ENCODE peak calls at places on chromosomes 4 and X, in nine cellular contexts. Y, J, N, G, L, R, T, Q and P are unnamed samples.

GRCh38 chr4:89836897-89837384 is at the start of gene SNCA:
- DNase-seq in L (no peak), Y (peak; percentile 84), J (peak; percentile 16), Q (peak; percentile 59), T (peak; percentile 82), G (peak; percentile 63), R (no peak), N (no peak), P (peak; percentile 59)

GRCh38 chr4:14608630-14609029 is 393.7 kb upstream of the CPEB2 start:
- DNase-seq in L (no peak), Q (no peak), N (no peak), Y (no peak), T (no peak), G (no peak), R (no peak), J (no peak), P (no peak)

GRCh38 chr4:13476915-13477314 is 7.2 kb downstream of the RAB28 start:
- DNase-seq in G (no peak), R (no peak), N (no peak), L (no peak), Y (no peak), Q (peak; percentile 22), J (peak; percentile 6), T (no peak), P (no peak)

GRCh38 chrX:69362889-69363288 is 141.2 kb upstream of the NALF2 start:
- DNase-seq in Q (peak; percentile 80), J (peak; percentile 50), T (no peak), G (peak; percentile 6), N (no peak), R (no peak), L (no peak), Y (no peak), P (no peak)

GRCh38 chr4:169724251-169724650 is 33.5 kb downstream of the HPF1 start:
- DNase-seq in G (no peak), N (no peak), R (no peak), T (no peak), Q (peak; percentile 68), J (no peak), L (no peak), Y (no peak), P (no peak)

GRCh38 chrX:24876782-24877315 is 138.9 kb downstream of the ARX start:
- DNase-seq in G (no peak), L (no peak), T (no peak), N (no peak), R (peak; percentile 21), Y (no peak), J (no peak), Q (no peak), P (no peak)

GRCh38 chr4:7944568-7945220 is 5.0 kb upstream of the AFAP1 start:
- DNase-seq in L (no peak), J (no peak), Q (no peak), N (no peak), T (no peak), R (no peak), Y (no peak), G (no peak), P (no peak)

GRCh38 chrX:15567886-15568616 is 32.7 kb downstream of the ACE2 start:
- DNase-seq in Q (no peak), J (no peak), R (no peak), T (peak; percentile 15), Y (no peak), G (no peak), L (no peak), N (no peak), P (no peak)

GRCh38 chr4:96293806-96294205 is 453.9 kb downstream of the PDHA2 start:
- DNase-seq in Q (no peak), L (no peak), T (no peak), G (no peak), N (no peak), J (no peak), R (no peak), Y (no peak), P (peak; percentile 1)

GRCh38 chrX:40090050-40090804 is 7.5 kb downstream of the BCOR start:
- DNase-seq in Y (no peak), N (no peak), R (no peak), L (no peak), J (no peak), G (no peak), T (no peak), Q (peak; percentile 24), P (no peak)

GRCh38 chr4:24794916-24795665 is at the start of gene SOD3:
- DNase-seq in N (peak; percentile 78), R (peak; percentile 48), Y (no peak), J (peak; percentile 65), Q (peak; percentile 95), G (no peak), L (no peak), T (no peak), P (no peak)

GRCh38 chr4:27412617-27413016 is 552.0 kb downstream of the STIM2 start:
- DNase-seq in L (no peak), G (no peak), Y (no peak), Q (no peak), N (no peak), R (no peak), T (no peak), J (no peak), P (no peak)

GRCh38 chrX:13081385-13082285 is 37.2 kb upstream of the FAM9C start:
- DNase-seq in N (no peak), G (no peak), T (no peak), Y (no peak), L (no peak), J (no peak), R (no peak), Q (no peak), P (no peak)

GRCh38 chr4:113776679-113777078 is 15.1 kb upstream of the CAMK2D start:
- DNase-seq in N (no peak), J (no peak), T (no peak), Q (no peak), R (no peak), G (no peak), Y (no peak), L (no peak), P (no peak)

GRCh38 chrX:17161991-17162390 is 213.0 kb upstream of the NHS start:
- DNase-seq in R (no peak), T (no peak), J (no peak), Q (no peak), L (no peak), N (no peak), G (no peak), Y (no peak), P (no peak)

GRCh38 chr4:151489462-151490203 is 80.7 kb downstream of the FHIP1A start:
- DNase-seq in T (peak; percentile 83), Y (no peak), J (no peak), G (no peak), Q (no peak), N (peak; percentile 71), L (no peak), R (no peak), P (no peak)

GRCh38 chr4:86338989-86339388 is 20.9 kb downstream of the MAPK10 start:
- DNase-seq in J (peak; percentile 68), Y (no peak), N (peak; percentile 80), G (no peak), T (no peak), Q (peak; percentile 82), R (no peak), L (no peak), P (no peak)

GRCh38 chr4:170110290-170110672 is 20.5 kb upstream of the AADAT start:
- DNase-seq in T (no peak), Q (no peak), G (no peak), L (no peak), R (no peak), N (no peak), Y (no peak), J (no peak), P (no peak)

GRCh38 chr4:128379860-128380259 is 92.2 kb upstream of the PGRMC2 start:
- DNase-seq in N (no peak), G (no peak), J (no peak), Y (no peak), T (no peak), R (no peak), Q (peak; percentile 52), L (no peak), P (peak; percentile 17)

GRCh38 chr4:4693258-4693657 is 151.4 kb upstream of the STX18 start:
- DNase-seq in N (peak; percentile 68), R (no peak), L (no peak), Q (peak; percentile 64), T (no peak), G (no peak), Y (no peak), J (no peak), P (no peak)

GRCh38 chr4:57989430-57989829 is 879.2 kb upstream of the IGFBP7 start:
- DNase-seq in Y (no peak), J (no peak), N (no peak), L (no peak), Q (no peak), G (no peak), R (no peak), T (no peak), P (no peak)

GRCh38 chr4:3016839-3017410 is 53.6 kb downstream of the GRK4 start:
- DNase-seq in Y (no peak), N (no peak), T (no peak), G (no peak), R (no peak), L (no peak), J (no peak), Q (no peak), P (no peak)

GRCh38 chr4:109429545-109429944 is 4.1 kb upstream of the SEC24B start:
- DNase-seq in Q (no peak), T (no peak), R (no peak), G (no peak), J (no peak), Y (no peak), N (no peak), L (no peak), P (no peak)

GRCh38 chrX:31331928-31332327 is 260.1 kb upstream of the FTHL17 start:
- DNase-seq in G (no peak), Y (no peak), J (no peak), N (no peak), T (peak; percentile 9), L (no peak), Q (no peak), R (no peak), P (no peak)

GRCh38 chr4:168831919-168832745 is 177.9 kb downstream of the CBR4 start:
- DNase-seq in T (peak; percentile 54), R (peak; percentile 77), Q (peak; percentile 91), G (peak; percentile 44), J (no peak), Y (peak; percentile 52), L (peak; percentile 22), N (peak; percentile 55), P (peak; percentile 12)

GRCh38 chrX:16081357-16081756 is 42.0 kb upstream of the GRPR start:
- DNase-seq in J (no peak), R (no peak), Y (no peak), N (no peak), L (no peak), T (no peak), G (no peak), Q (no peak), P (no peak)

GRCh38 chr4:131427000-131427399 is 1722.1 kb upstream of the PCDH10 start:
- DNase-seq in N (no peak), Q (no peak), L (no peak), G (no peak), J (no peak), R (no peak), T (no peak), Y (no peak), P (no peak)

GRCh38 chr4:57410331-57411052 is 300.3 kb upstream of the IGFBP7 start:
- DNase-seq in R (peak; percentile 18), N (no peak), Y (no peak), L (no peak), J (no peak), T (no peak), Q (peak; percentile 39), G (no peak), P (no peak)

GRCh38 chr4:911221-911751 is 20.8 kb downstream of the GAK start:
- DNase-seq in G (no peak), J (no peak), N (no peak), Y (no peak), L (no peak), R (no peak), Q (no peak), T (no peak), P (no peak)

GRCh38 chrX:154308108-154308946 is 12.7 kb downstream of the TKTL1 start:
- DNase-seq in Y (peak; percentile 11), N (no peak), R (peak; percentile 36), Q (peak; percentile 51), T (peak; percentile 44), L (peak; percentile 72), J (no peak), G (peak; percentile 32), P (no peak)

GRCh38 chr4:11698846-11699590 is 270.3 kb upstream of the HS3ST1 start:
- DNase-seq in Y (no peak), G (no peak), R (no peak), L (no peak), Q (no peak), T (no peak), N (peak; percentile 91), J (no peak), P (no peak)